ENCODE peak calls at places on chromosomes 5 and 9, in four cellular contexts. N is uterus, W is astrocyte of the cerebellum, U is left ventricle myocardium inferior. B is an unnamed sample.

GRCh38 chr9:128007566-128008138 is 26.9 kb upstream of the EEIG1 start:
- DNase-seq in N (peak; percentile 56), W (peak; percentile 37), U (peak; percentile 29), B (peak; percentile 84)

GRCh38 chr9:21996858-21997257 is 2.3 kb downstream of the CDKN2B-AS1 start:
- DNase-seq in N (no peak), W (no peak), U (no peak), B (no peak)

GRCh38 chr9:27407966-27408365 is 111.0 kb upstream of the EQTN start:
- DNase-seq in N (no peak), W (peak; percentile 4), U (no peak), B (no peak)

GRCh38 chr9:115008536-115008935 is 78.1 kb upstream of the TNFSF8 start:
- DNase-seq in N (no peak), W (peak; percentile 89), U (no peak), B (no peak)

GRCh38 chr5:53407373-53407772 is 73.1 kb upstream of the FST start:
- DNase-seq in N (no peak), W (no peak), U (no peak), B (no peak)

GRCh38 chr9:118459832-118460425 is 755.7 kb downstream of the TLR4 start:
- DNase-seq in N (no peak), W (no peak), U (no peak), B (no peak)

GRCh38 chr9:80410106-80410505 is 838.3 kb downstream of the TLE4 start:
- DNase-seq in N (no peak), W (peak; percentile 32), U (no peak), B (no peak)

GRCh38 chr9:133458643-133459312 is 1.0 kb upstream of the CACFD1 start:
- DNase-seq in N (no peak), W (no peak), U (no peak), B (no peak)

GRCh38 chr9:105608685-105609598 is 51.0 kb downstream of the FKTN start:
- DNase-seq in N (no peak), W (peak; percentile 37), U (no peak), B (peak; percentile 19)

GRCh38 chr9:19782005-19782404 is 6.8 kb downstream of the SLC24A2 start:
- DNase-seq in N (no peak), W (peak; percentile 1), U (no peak), B (no peak)

GRCh38 chr9:90559075-90560073 is 83.2 kb downstream of the DIRAS2 start:
- DNase-seq in N (no peak), W (peak; percentile 40), U (no peak), B (no peak)

GRCh38 chr5:170634236-170634990 is 130.6 kb downstream of the KCNIP1 start:
- DNase-seq in N (no peak), W (no peak), U (no peak), B (no peak)

GRCh38 chr5:95317687-95318086 is 32.8 kb upstream of the MCTP1 start:
- DNase-seq in N (no peak), W (no peak), U (no peak), B (no peak)

GRCh38 chr5:9057406-9058000 is 488.4 kb downstream of the SEMA5A start:
- DNase-seq in N (no peak), W (no peak), U (no peak), B (no peak)

GRCh38 chr9:752201-752600 is 89.3 kb upstream of the DMRT1 start:
- DNase-seq in N (no peak), W (peak; percentile 83), U (no peak), B (no peak)

GRCh38 chr5:179160584-179160983 is 100.4 kb downstream of the ZNF354C start:
- DNase-seq in N (no peak), W (no peak), U (no peak), B (no peak)

GRCh38 chr5:168288349-168289245 is 2.8 kb upstream of the WWC1 start:
- DNase-seq in N (no peak), W (no peak), U (no peak), B (no peak)
- H3K4me3 ChIP-seq in N (no peak overlapping the region), W (no peak overlapping the region), U (no peak overlapping the region), B (no peak overlapping the region)

GRCh38 chr5:112706446-112707016 is 31.2 kb upstream of the APC start:
- DNase-seq in N (no peak), W (no peak), U (no peak), B (no peak)

GRCh38 chr5:112710896-112711295 is 26.8 kb upstream of the APC start:
- DNase-seq in N (no peak), W (no peak), U (no peak), B (no peak)

GRCh38 chr5:112709416-112709815 is 28.3 kb upstream of the APC start:
- DNase-seq in N (no peak), W (no peak), U (no peak), B (no peak)

GRCh38 chr5:112703866-112704820 is 33.5 kb upstream of the APC start:
- DNase-seq in N (no peak), W (peak; percentile 38), U (peak; percentile 39), B (no peak)

GRCh38 chr5:112707187-112708179 is 30.2 kb upstream of the APC start:
- DNase-seq in N (peak; percentile 98), W (peak; percentile 97), U (peak; percentile 97), B (peak; percentile 98)
- TF ChIP-seq CTCF in N (peak; percentile 7), W (no peak), U (peak; percentile 18), B (no peak)

DNA sequence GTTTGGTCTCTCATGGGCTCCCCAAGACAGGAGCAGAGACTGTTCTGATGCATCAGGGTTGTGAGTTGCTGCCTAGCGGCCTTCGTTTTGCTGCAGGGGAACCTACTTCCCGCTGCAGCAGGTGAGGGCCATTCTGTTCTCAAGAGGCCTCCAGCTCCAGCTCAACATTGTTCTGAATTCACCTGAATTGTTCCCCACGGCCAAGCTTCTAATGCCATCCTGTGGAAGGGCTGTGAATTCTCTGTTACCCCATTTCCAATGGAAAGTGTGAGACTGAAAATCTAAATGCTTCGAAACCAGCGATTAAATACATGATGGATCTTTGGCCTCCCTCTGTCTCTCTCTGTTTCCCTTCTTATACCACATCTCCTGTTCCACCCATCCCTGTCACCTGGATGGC is 349.1 kb upstream of the DAP start:
- DNase-seq in N (no peak), W (no peak), U (no peak), B (no peak)
- H3K4me3 ChIP-seq in N (no peak overlapping the region), W (no peak overlapping the region), U (no peak overlapping the region), B (no peak overlapping the region)

GRCh38 chr9:84424945-84425344 is 84.4 kb upstream of the SLC28A3 start:
- DNase-seq in N (no peak), W (no peak), U (no peak), B (no peak)

GRCh38 chr9:84419203-84419602 is 78.6 kb upstream of the SLC28A3 start:
- DNase-seq in N (no peak), W (no peak), U (no peak), B (no peak)
- TF ChIP-seq CTCF in N (no peak), W (peak; percentile 9), U (no peak), B (no peak)